ENCODE peak calls at places on chromosomes 16 and 17, in four cellular contexts. S, Q, X and F are unnamed samples.

GRCh38 chr17:33955461-33955860 is 299.6 kb upstream of the CCL2 start:
- DNase-seq in X (no peak), S (no peak), Q (no peak), F (no peak)

GRCh38 chr16:1538804-1539520 is 5.5 kb downstream of the TMEM204 start:
- DNase-seq in S (no peak), Q (peak; percentile 52), X (peak; percentile 53), F (peak; percentile 43)

GRCh38 chr17:1259910-1260389 is 10.3 kb upstream of the BHLHA9 start:
- DNase-seq in X (no peak), S (no peak), Q (no peak), F (no peak)

GRCh38 chr17:31434404-31435050 is 43.1 kb downstream of the RAB11FIP4 start:
- DNase-seq in S (no peak), X (no peak), Q (no peak), F (no peak)

GRCh38 chr17:19660219-19660870 is 11.8 kb downstream of the ALDH3A2 start:
- DNase-seq in S (no peak), X (no peak), Q (no peak), F (no peak)

GRCh38 chr16:47490471-47490870 is 29.3 kb downstream of the PHKB start:
- DNase-seq in S (no peak), X (no peak), Q (no peak), F (no peak)

GRCh38 chr17:82752371-82753200 is 721 bp downstream of the TBCD start:
- DNase-seq in Q (no peak), S (no peak), X (no peak), F (no peak)

GRCh38 chr17:37490022-37490587 is 414 bp downstream of the DUSP14 start:
- DNase-seq in X (peak; percentile 89), S (peak; percentile 90), Q (peak; percentile 83), F (peak; percentile 63)

GRCh38 chr17:67311551-67311950 is 54.8 kb downstream of the PSMD12 start:
- DNase-seq in X (no peak), S (no peak), Q (no peak), F (no peak)

GRCh38 chr16:54936979-54937672 is 6.5 kb downstream of the IRX5 start:
- DNase-seq in X (peak; percentile 41), S (no peak), Q (no peak), F (no peak)